ENCODE peak calls at places on chromosomes 12 and 14, in four cellular contexts. B is activated naive CD4-positive, alpha-beta T cell treated with anti-CD3 and anti-CD28 coated beads, Interleukin-2, amount 50 U/mL, for 16 hours; X is AG10803; M is HFFc6. T is an unnamed sample.

GRCh38 chr14:86938356-86938755 is 1054.6 kb downstream of the GALC start:
- DNase-seq in B (no peak), X (no peak), M (no peak), T (no peak)

GRCh38 chr12:3362751-3363150 is 128.3 kb upstream of the PRMT8 start:
- DNase-seq in B (no peak), X (no peak), M (no peak), T (no peak)

GRCh38 chr12:96233941-96234461 is 39.8 kb downstream of the ELK3 start:
- DNase-seq in B (no peak), X (peak), M (peak), T (peak)

GRCh38 chr12:74581439-74581838 is 43.8 kb downstream of the ATXN7L3B start:
- DNase-seq in B (no peak), X (no peak), M (no peak), T (no peak)

GRCh38 chr12:100398307-100398706 is 41.4 kb downstream of the SLC17A8 start:
- DNase-seq in B (no peak), X (no peak), M (no peak), T (no peak)

GRCh38 chr12:96514328-96514727 is 25.0 kb downstream of the CFAP54 start:
- DNase-seq in B (no peak), X (peak), M (no peak), T (no peak)

GRCh38 chr14:63435838-63436237 is 107.3 kb downstream of the PPP2R5E start:
- DNase-seq in B (no peak), X (peak), M (no peak), T (peak)

GRCh38 chr12:107645630-107646333 is 39.8 kb upstream of the PWP1 start:
- DNase-seq in B (no peak), X (no peak), M (no peak), T (no peak)

GRCh38 chr14:91511014-91511466 is 930 bp upstream of the PPP4R3A start:
- DNase-seq in B (no peak), X (no peak), M (no peak), T (no peak)

GRCh38 chr14:27040552-27040951 is 442.7 kb upstream of the NOVA1 start:
- DNase-seq in B (no peak), X (no peak), M (no peak), T (no peak)

GRCh38 chr14:81208489-81208888 is 12.3 kb downstream of the GTF2A1 start:
- DNase-seq in B (no peak), X (no peak), M (no peak), T (peak)

GRCh38 chr14:32252030-32252670 is 49.1 kb upstream of the RNU6-8 start:
- DNase-seq in B (peak), X (peak), M (peak), T (peak)

GRCh38 chr12:63276537-63277365 is 125.8 kb upstream of the AVPR1A start:
- DNase-seq in B (no peak), X (peak), M (peak), T (peak)

GRCh38 chr12:19223018-19223417 is 93.5 kb downstream of the PLEKHA5 start:
- DNase-seq in B (no peak), X (no peak), M (no peak), T (no peak)

GRCh38 chr12:90250766-90251165 is 542.1 kb upstream of the ATP2B1 start:
- DNase-seq in B (no peak), X (peak), M (no peak), T (no peak)

GRCh38 chr14:105913861-105914260 is 387.5 kb downstream of the TMEM121 start:
- DNase-seq in B (no peak), X (no peak), M (no peak), T (no peak)

GRCh38 chr14:104149617-104150141 is 11.3 kb downstream of the KIF26A start:
- DNase-seq in B (no peak), X (no peak), M (no peak), T (peak)

GRCh38 chr12:49874142-49874897 is 29.4 kb downstream of the FAIM2 start:
- DNase-seq in B (no peak), X (no peak), M (no peak), T (peak)

GRCh38 chr12:114666746-114667668 is 17.0 kb downstream of the TBX3 start:
- DNase-seq in B (no peak), X (no peak), M (peak), T (peak)

GRCh38 chr14:102655154-102655553 is 62.7 kb downstream of the RCOR1 start:
- DNase-seq in B (no peak), X (peak), M (peak), T (no peak)

GRCh38 chr12:127008758-127009403 is 1258.1 kb upstream of the TMEM132C start:
- DNase-seq in B (no peak), X (no peak), M (no peak), T (no peak)

GRCh38 chr14:99744199-99744872 is 48.9 kb upstream of the EML1 start:
- DNase-seq in B (no peak), X (peak), M (peak), T (peak)

GRCh38 chr12:78641837-78642423 is 222.6 kb upstream of the SYT1 start:
- DNase-seq in B (no peak), X (peak), M (peak), T (no peak)

GRCh38 chr12:84435682-84436081 is 476.9 kb downstream of the SLC6A15 start:
- DNase-seq in B (no peak), X (no peak), M (no peak), T (no peak)

GRCh38 chr14:87813691-87814090 is 179.3 kb downstream of the GALC start:
- DNase-seq in B (no peak), X (no peak), M (no peak), T (no peak)

GRCh38 chr12:3055712-3056467 is 21.3 kb upstream of the TSPAN9 start:
- DNase-seq in B (no peak), X (peak), M (no peak), T (no peak)

GRCh38 chr14:74765721-74766120 is 2.6 kb downstream of the YLPM1 start:
- DNase-seq in B (no peak), X (no peak), M (no peak), T (no peak)

GRCh38 chr14:24058951-24059475 is 7.2 kb downstream of the CARMIL3 start:
- DNase-seq in B (no peak), X (no peak), M (no peak), T (no peak)

GRCh38 chr12:77352941-77353340 is 287.6 kb upstream of the E2F7 start:
- DNase-seq in B (no peak), X (peak), M (no peak), T (peak)

GRCh38 chr12:88816201-88816600 is 235.9 kb upstream of the KITLG start:
- DNase-seq in B (no peak), X (peak), M (peak), T (no peak)

GRCh38 chr12:47844264-47845020 is 24.7 kb upstream of the HDAC7 start:
- DNase-seq in B (no peak), X (no peak), M (no peak), T (peak)

GRCh38 chr12:132597333-132598283 is 12.8 kb downstream of the LRCOL1 start:
- DNase-seq in B (no peak), X (peak), M (peak), T (peak)

GRCh38 chr12:106254724-106255123 is 6.9 kb upstream of the CKAP4 start:
- DNase-seq in B (no peak), X (no peak), M (no peak), T (no peak)

T was measured in fibroblast of villous mesenchyme.